ENCODE peak calls at places on chromosomes 2 and 18, in eight cellular contexts. K is BE2C, O is A549, C is tibial artery, L is cardiac muscle cell, G is H9, P is Peyer's patch, E is vagina. V is an unnamed sample. For H3K9me3, the result is how much of the 10 kb centered on the place peaks cover.

GRCh38 chr18:63963610-63964256 is 6.1 kb upstream of the SERPINB8 start:
- DNase-seq in C (no peak), L (peak), E (no peak), K (no peak), G (peak), P (peak), O (no peak), V (peak)

GRCh38 chr2:9984217-9984739 is 32.8 kb downstream of the GRHL1 start:
- DNase-seq in P (no peak), K (no peak), L (peak), G (no peak), C (no peak), E (no peak), O (peak), V (no peak)

GRCh38 chr2:232901711-232902578 is 31.9 kb downstream of the SNORC start:
- DNase-seq in G (peak), L (peak), K (no peak), O (peak), E (no peak), C (peak), P (peak), V (peak)

GRCh38 chr18:79385749-79386341 is 9.9 kb upstream of the NFATC1 start:
- DNase-seq in K (no peak), L (no peak), E (no peak), G (peak), C (no peak), O (no peak), P (no peak), V (no peak)

GRCh38 chr2:48120759-48121242 is 214.5 kb upstream of the FBXO11 start:
- DNase-seq in E (no peak), G (no peak), L (no peak), K (no peak), P (no peak), C (no peak), O (no peak), V (no peak)

GRCh38 chr2:188598551-188598950 is 306.9 kb downstream of the GULP1 start:
- DNase-seq in P (no peak), O (no peak), E (no peak), K (no peak), G (no peak), L (peak), C (peak), V (no peak)

GRCh38 chr2:198371902-198372611 is 567.7 kb downstream of the PLCL1 start:
- DNase-seq in O (no peak), C (no peak), K (no peak), L (peak), P (no peak), E (no peak), G (no peak), V (no peak)

GRCh38 chr18:48525671-48526070 is 13.2 kb upstream of the CTIF start:
- DNase-seq in C (no peak), E (no peak), O (no peak), L (no peak), P (no peak), K (no peak), G (no peak), V (no peak)

GRCh38 chr2:96116424-96116878 is at the start of gene ADRA2B:
- DNase-seq in G (peak), L (peak), C (no peak), K (peak), O (peak), P (peak), E (no peak), V (no peak)

GRCh38 chr2:231727621-231728020 is 19.3 kb downstream of the PTMA start:
- DNase-seq in E (no peak), G (no peak), L (no peak), C (no peak), K (no peak), O (no peak), P (no peak), V (no peak)

GRCh38 chr2:136253288-136254004 is 135.5 kb upstream of the CXCR4 start:
- DNase-seq in K (no peak), G (no peak), E (no peak), L (no peak), O (no peak), C (peak), P (peak), V (no peak)

GRCh38 chr2:1968988-1969700 is 224.8 kb upstream of the PXDN start:
- DNase-seq in P (no peak), K (no peak), L (no peak), G (no peak), O (no peak), E (no peak), C (no peak), V (no peak)

GRCh38 chr2:125652260-125652659 is 1003.7 kb upstream of the GYPC start:
- DNase-seq in K (peak), E (no peak), C (no peak), O (no peak), L (no peak), G (no peak), P (no peak), V (no peak)

GRCh38 chr2:43169987-43170732 is 56.2 kb downstream of the ZFP36L2 start:
- DNase-seq in K (no peak), E (no peak), P (peak), O (no peak), C (no peak), G (peak), L (no peak), V (no peak)

GRCh38 chr2:27198627-27199026 is 13.2 kb upstream of the ATRAID start:
- DNase-seq in E (no peak), O (no peak), K (no peak), G (no peak), P (no peak), L (no peak), C (no peak), V (no peak)

GRCh38 chr2:52821631-52822030 is 946.0 kb upstream of the CHAC2 start:
- DNase-seq in L (peak), P (no peak), O (no peak), C (no peak), G (no peak), E (no peak), K (no peak), V (no peak)

GRCh38 chr2:37711308-37711731 is 39.9 kb upstream of the CDC42EP3 start:
- DNase-seq in C (no peak), G (peak), O (peak), P (peak), L (peak), E (no peak), K (no peak), V (peak)

GRCh38 chr18:79577451-79578395 is 101.9 kb upstream of the CTDP1 start:
- DNase-seq in L (peak), G (peak), C (peak), K (no peak), P (peak), O (no peak), E (no peak), V (no peak)

GRCh38 chr2:30527859-30528258 is 80.8 kb downstream of the LCLAT1 start:
- DNase-seq in P (no peak), E (no peak), O (no peak), C (no peak), K (no peak), G (no peak), L (no peak), V (no peak)

GRCh38 chr2:134782792-134783191 is 55.6 kb upstream of the ACMSD start:
- DNase-seq in G (no peak), L (peak), K (no peak), P (no peak), O (no peak), E (no peak), C (no peak), V (no peak)

GRCh38 chr2:45814528-45814927 is 163.1 kb downstream of the PRKCE start:
- DNase-seq in O (no peak), G (no peak), E (no peak), L (peak), C (no peak), K (peak), P (no peak), V (no peak)

GRCh38 chr2:239938651-239939486 is 86.3 kb downstream of the NDUFA10 start:
- DNase-seq in K (peak), O (no peak), L (no peak), G (peak), C (peak), E (no peak), P (peak), V (no peak)

GRCh38 chr2:14831458-14831857 is 198.9 kb downstream of the LRATD1 start:
- DNase-seq in O (no peak), G (no peak), E (no peak), C (no peak), P (no peak), L (no peak), K (no peak), V (no peak)

GRCh38 chr2:189830510-189830909 is 46.3 kb downstream of the PMS1 start:
- DNase-seq in O (no peak), C (no peak), K (no peak), P (no peak), E (no peak), L (no peak), G (no peak), V (no peak)

GRCh38 chr2:232351686-232352510 is 26.7 kb upstream of the ALPP start:
- DNase-seq in P (no peak), O (no peak), E (no peak), K (no peak), L (no peak), G (no peak), C (peak), V (no peak)

GRCh38 chr18:43869451-43870008 is 592.2 kb upstream of the SYT4 start:
- DNase-seq in E (no peak), P (no peak), L (peak), C (no peak), K (no peak), O (no peak), G (no peak), V (no peak)

GRCh38 chr2:16853088-16853487 is 187.5 kb upstream of the CYRIA start:
- DNase-seq in C (no peak), O (no peak), G (no peak), E (no peak), P (no peak), K (no peak), L (no peak), V (no peak)

GRCh38 chr2:9952856-9953503 is 1.5 kb downstream of the GRHL1 start:
- DNase-seq in K (no peak), L (no peak), E (no peak), C (no peak), G (no peak), O (no peak), P (no peak), V (no peak)

GRCh38 chr2:196247114-196247978 is 76.0 kb upstream of the STK17B start:
- DNase-seq in K (no peak), L (no peak), G (no peak), E (no peak), P (no peak), C (peak), O (no peak), V (no peak)

GRCh38 chr2:170324640-170325046 is 146.7 kb downstream of the MYO3B start:
- DNase-seq in G (peak), L (peak), E (no peak), O (peak), C (no peak), K (peak), P (peak), V (peak)

GRCh38 chr2:121036226-121036692 is 248.7 kb downstream of the TFCP2L1 start:
- DNase-seq in O (no peak), G (no peak), C (no peak), E (no peak), P (no peak), L (no peak), K (no peak), V (no peak)

GRCh38 chr2:170123593-170123992 is 54.4 kb upstream of the MYO3B start:
- DNase-seq in E (no peak), O (no peak), G (peak), P (no peak), C (no peak), K (no peak), L (peak), V (no peak)

GRCh38 chr2:171592026-171592555 is 69.8 kb downstream of the CYBRD1 start:
- DNase-seq in O (no peak), G (no peak), L (peak), K (no peak), P (no peak), E (no peak), C (no peak), V (no peak)

GRCh38 chr18:36281941-36282340 is 15.6 kb upstream of the FHOD3 start:
- DNase-seq in P (no peak), G (no peak), E (no peak), C (no peak), K (no peak), O (no peak), L (peak), V (no peak)

GRCh38 chr18:58057291-58057965 is 13.4 kb downstream of the NEDD4L start:
- DNase-seq in L (no peak), E (no peak), C (no peak), K (no peak), O (no peak), P (no peak), G (no peak), V (no peak)

GRCh38 chr2:235669983-235670962 is 176.4 kb downstream of the AGAP1 start:
- DNase-seq in E (no peak), C (peak), G (peak), P (peak), O (peak), K (peak), L (peak), V (peak)

GRCh38 chr2:10617241-10617640 is 72.5 kb downstream of the NOL10 start:
- DNase-seq in O (no peak), G (no peak), P (no peak), C (no peak), L (no peak), E (no peak), K (no peak), V (no peak)

GRCh38 chr2:138777996-138778395 is 2.2 kb downstream of the NXPH2 start:
- DNase-seq in G (peak), C (no peak), E (no peak), L (peak), P (no peak), K (no peak), O (no peak), V (no peak)

DNA sequence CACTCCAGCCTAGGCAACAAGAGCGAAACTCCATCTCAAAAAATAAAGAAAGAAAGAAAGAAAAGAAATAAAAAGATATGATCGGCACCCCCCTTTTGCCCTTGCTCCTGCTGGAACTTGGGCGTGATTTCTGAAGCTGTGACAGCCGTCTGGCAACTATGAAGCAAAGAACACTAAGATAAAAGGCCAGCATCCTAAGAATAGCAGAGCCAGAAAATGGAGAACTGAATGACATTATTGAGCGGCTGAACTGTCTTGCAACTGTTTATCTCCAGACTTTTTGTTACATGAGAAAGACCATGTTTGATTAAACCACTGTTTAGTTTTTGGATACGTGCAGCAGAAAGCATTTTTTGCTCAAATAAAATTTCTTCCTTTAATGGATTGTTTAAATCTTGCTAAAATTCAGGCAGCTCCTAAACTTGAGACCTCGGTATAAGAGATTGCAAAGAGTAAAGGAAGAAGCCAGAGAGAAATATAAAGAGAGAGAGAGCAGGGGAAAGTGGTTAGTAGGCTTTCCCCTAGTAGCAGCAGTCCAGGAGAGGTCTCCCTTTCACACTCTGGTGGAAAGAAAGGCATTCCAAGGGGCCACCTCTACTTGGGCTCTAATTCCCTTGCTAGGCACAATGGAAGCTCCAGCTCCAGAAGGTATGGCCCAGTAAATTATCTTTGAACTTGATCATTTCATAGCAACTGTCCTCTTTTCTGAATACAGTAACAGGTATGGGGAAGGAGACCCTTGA is 8.2 kb upstream of the MBD2 start:
- DNase-seq in C (no peak), L (peak), P (no peak), O (no peak), G (peak), K (no peak), E (no peak), V (no peak)
- TF ChIP-seq CTCF in C (no peak), L (peak), P (no peak), O (no peak), G (peak), K (no peak), E (no peak), V (no peak)

DNA sequence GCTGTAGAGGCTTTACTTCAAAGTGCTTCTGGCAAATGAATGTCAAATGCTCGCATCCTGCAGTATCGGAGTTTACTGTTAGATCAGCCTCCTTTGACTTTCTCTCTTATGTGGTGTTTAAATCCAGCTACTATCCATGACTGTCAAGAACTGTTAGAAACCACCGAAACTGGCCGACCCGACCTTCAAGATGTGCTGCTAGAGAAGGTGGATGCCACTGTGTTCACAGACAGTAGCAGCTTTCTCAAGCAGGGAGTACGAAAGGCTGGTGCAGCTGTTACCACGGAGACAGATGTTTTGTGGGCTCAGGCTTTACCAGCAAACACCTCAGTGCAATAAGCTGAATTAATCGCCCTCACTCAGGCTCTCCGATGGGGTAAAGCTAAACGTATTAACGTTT is 336.6 kb upstream of the CNTNAP5 start:
- DNase-seq in L (no peak), O (no peak), E (no peak), G (no peak), K (no peak), P (no peak), C (no peak), V (no peak)
- H3K9me3 ChIP-seq in L (under half), O (under half), E (under half), G (under half), K (under half), P (under half), C (under half), V (under half)

DNA sequence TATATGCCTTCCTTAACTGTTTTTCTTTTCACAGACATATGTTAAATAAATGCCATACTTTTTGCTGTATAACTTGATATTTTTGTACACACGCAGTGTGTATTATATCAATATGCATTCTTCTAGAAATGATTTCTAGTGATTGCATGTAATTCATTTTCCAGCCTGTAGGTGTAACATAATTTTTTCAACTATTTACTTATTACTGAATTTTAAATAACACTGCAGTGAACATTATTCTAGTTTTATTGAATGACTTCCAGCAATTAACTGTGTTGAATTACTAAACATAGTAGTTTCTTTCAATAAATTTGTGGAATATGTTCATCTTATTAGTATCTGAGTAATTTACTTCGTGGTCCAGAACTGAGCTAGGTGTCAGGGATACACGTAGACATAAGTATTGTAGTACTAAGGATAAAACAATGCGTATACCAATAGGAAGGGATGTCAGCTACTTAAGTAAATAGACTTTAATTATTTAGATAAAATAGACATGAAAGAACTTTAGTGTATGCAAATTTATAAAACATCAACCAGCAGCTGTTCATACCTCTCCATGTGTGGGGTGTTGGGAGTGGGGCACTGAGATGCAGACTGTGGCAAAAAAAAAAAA is 28.0 kb downstream of the TANC1 start:
- DNase-seq in L (no peak), P (no peak), K (no peak), E (no peak), G (no peak), C (no peak), O (no peak), V (no peak)
- TF ChIP-seq CTCF in L (peak), P (peak), K (no peak), E (no peak), G (peak), C (peak), O (no peak), V (peak)

GRCh38 chr2:79181617-79182016 is 22.1 kb upstream of the REG3A start:
- DNase-seq in K (no peak), E (no peak), G (no peak), L (no peak), P (no peak), C (no peak), O (no peak), V (no peak)
- H3K9me3 ChIP-seq in K (under half), E (under half), G (under half), L (under half), P (under half), C (under half), O (under half), V (under half)